ENCODE peak calls at places on chromosomes 3 and 15, in six cellular contexts. F, Y, J, U, E and S are unnamed samples.

GRCh38 chr3:123335007-123335670 is 113.8 kb downstream of the ADCY5 start:
- DNase-seq in Y (no peak), J (no peak), U (no peak), E (no peak), F (no peak), S (no peak)

GRCh38 chr3:3817870-3818269 is 18.6 kb downstream of the LRRN1 start:
- DNase-seq in F (no peak), J (no peak), U (no peak), E (no peak), Y (no peak), S (no peak)

GRCh38 chr15:73628976-73629854 is 4.0 kb downstream of the NPTN start:
- DNase-seq in J (no peak), U (no peak), E (no peak), Y (no peak), F (peak; percentile 74), S (no peak)

GRCh38 chr3:14289590-14290453 is 111.2 kb downstream of the LSM3 start:
- DNase-seq in E (no peak), U (no peak), F (peak; percentile 59), J (peak; percentile 70), Y (no peak), S (no peak)

GRCh38 chr3:99774467-99774866 is 43.2 kb upstream of the CMSS1 start:
- DNase-seq in U (no peak), E (no peak), J (no peak), F (no peak), Y (no peak), S (no peak)

GRCh38 chr3:107065094-107065861 is 312.0 kb upstream of the CCDC54 start:
- DNase-seq in E (no peak), Y (peak; percentile 19), F (no peak), J (no peak), U (no peak), S (no peak)

GRCh38 chr3:38755130-38755529 is 60.9 kb downstream of the SCN10A start:
- DNase-seq in J (no peak), E (no peak), Y (no peak), F (no peak), U (no peak), S (no peak)

GRCh38 chr15:45399381-45400212 is 21.3 kb upstream of the GATM start:
- DNase-seq in Y (no peak), U (no peak), F (peak; percentile 65), J (no peak), E (no peak), S (no peak)

GRCh38 chr3:93994056-93994455 is 14.1 kb downstream of the ARL13B start:
- DNase-seq in Y (no peak), F (no peak), J (no peak), E (no peak), U (no peak), S (no peak)

GRCh38 chr3:110533089-110533488 is 538.5 kb upstream of the NECTIN3 start:
- DNase-seq in J (no peak), E (no peak), U (no peak), F (peak; percentile 2), Y (no peak), S (no peak)

GRCh38 chr15:66836476-66837030 is 134.5 kb downstream of the SMAD6 start:
- DNase-seq in U (no peak), E (peak; percentile 6), J (peak; percentile 10), F (no peak), Y (no peak), S (no peak)

GRCh38 chr3:190265126-190265525 is 57.1 kb downstream of the CLDN1 start:
- DNase-seq in E (no peak), J (no peak), Y (no peak), U (no peak), F (no peak), S (no peak)

GRCh38 chr3:142104763-142105162 is 44.6 kb downstream of the TFDP2 start:
- DNase-seq in J (no peak), Y (no peak), U (no peak), F (no peak), E (no peak), S (no peak)

GRCh38 chr15:43483306-43484128 is 9.4 kb downstream of the TP53BP1 start:
- DNase-seq in J (no peak), F (no peak), U (no peak), Y (no peak), E (no peak), S (no peak)

GRCh38 chr3:149384911-149385321 is 7.5 kb upstream of the TM4SF1 start:
- DNase-seq in E (no peak), F (peak; percentile 78), Y (no peak), J (no peak), U (no peak), S (no peak)

GRCh38 chr3:171186383-171186782 is 159.9 kb upstream of the SLC2A2 start:
- DNase-seq in U (no peak), F (no peak), Y (no peak), J (no peak), E (no peak), S (no peak)

GRCh38 chr3:189076459-189076858 is 95.3 kb upstream of the TPRG1 start:
- DNase-seq in F (no peak), U (no peak), Y (no peak), J (no peak), E (no peak), S (no peak)

GRCh38 chr3:98583766-98584165 is 9.6 kb downstream of the CPOX start:
- DNase-seq in E (no peak), Y (no peak), F (no peak), U (no peak), J (no peak), S (no peak)

GRCh38 chr3:57691411-57692133 is 1.3 kb downstream of the DENND6A start:
- DNase-seq in Y (no peak), E (peak; percentile 47), F (no peak), U (no peak), J (no peak), S (no peak)

GRCh38 chr15:27868828-27869404 is 230.2 kb downstream of the OCA2 start:
- DNase-seq in J (no peak), U (no peak), Y (no peak), F (no peak), E (no peak), S (no peak)

GRCh38 chr3:189513281-189514151 is 117.7 kb upstream of the TP63 start:
- DNase-seq in E (no peak), F (no peak), U (no peak), J (peak; percentile 66), Y (no peak), S (no peak)

DNA sequence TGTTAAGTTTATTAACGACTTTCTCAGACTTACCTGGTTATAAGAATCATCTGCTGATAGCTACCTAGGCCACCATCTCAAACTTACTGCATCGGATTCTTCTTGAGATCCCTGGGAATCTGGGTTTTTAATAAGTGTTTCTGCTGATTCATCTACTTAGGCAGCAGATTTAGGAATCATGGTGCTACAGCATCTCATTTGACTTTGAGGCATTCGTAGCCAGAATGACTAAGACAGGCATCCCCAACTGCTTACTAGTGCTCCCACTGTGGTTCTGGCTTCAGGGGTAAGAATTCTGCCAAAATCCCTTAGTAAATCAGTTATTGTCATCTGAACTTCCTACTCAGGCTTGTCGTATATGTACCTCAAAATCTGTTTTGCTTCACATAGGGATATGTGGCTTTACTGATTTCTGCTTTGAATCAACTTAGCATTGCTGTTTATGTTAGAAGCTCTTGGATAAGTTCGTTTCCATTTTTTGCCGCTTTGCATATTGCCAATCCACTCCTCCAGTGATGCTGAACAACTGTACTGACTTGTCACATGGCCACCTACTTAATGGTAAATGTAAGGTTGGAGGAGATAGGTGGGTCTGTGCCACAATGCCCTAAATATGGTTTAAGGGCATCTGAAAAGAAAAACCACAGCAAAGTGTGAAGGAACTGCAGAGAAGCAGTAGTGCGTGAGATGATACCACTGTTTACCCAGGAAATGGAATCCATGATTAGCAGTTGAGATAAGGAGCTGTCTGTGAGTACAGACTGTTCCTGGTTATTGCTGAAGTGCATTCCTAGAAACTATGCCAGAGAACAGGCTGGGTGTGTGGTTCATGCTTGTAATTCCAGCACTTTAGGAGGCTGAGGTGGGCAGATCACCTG is 60.3 kb downstream of the MAP6D1 start:
- DNase-seq in E (no peak), Y (no peak), F (no peak), U (no peak), J (no peak), S (no peak)
- TF ChIP-seq POLR2A in E (no peak), Y (no peak), F (no peak), U (no peak), J (no peak), S (no peak)

DNA sequence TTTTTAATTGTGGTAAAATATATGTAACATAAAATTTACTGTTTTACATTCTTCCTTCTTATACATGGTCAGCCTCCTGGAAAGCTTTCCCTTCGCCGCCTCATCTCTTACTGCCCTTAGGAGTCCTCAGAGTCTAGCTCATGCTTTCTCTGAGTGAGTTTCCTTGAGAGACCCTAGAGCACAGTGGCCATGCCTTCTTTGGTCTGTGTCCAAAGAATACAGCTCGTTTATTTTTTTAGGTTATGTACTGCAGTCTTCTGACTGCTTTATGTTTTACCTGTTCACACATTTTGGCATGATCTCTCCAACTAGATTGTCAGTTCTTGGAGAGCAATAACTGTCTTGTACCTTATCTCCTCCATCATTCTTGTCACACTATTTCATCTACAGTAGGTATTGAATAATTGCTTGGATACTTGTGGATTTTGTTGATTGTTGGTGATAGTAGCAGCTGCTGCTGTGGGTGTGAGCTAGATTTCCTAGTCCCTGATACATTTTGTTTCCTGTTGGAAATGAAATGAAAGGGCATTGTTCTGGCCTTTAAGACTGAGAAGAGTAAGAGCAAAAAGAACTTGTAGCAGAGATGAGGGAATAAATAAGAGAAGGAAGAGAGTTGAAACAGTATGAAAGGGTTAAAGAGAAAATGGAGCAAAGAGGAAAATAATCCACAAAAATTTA is 10.9 kb downstream of the ARIH2 start:
- DNase-seq in E (no peak), F (no peak), J (no peak), U (no peak), Y (no peak), S (no peak)
- H3K4me3 ChIP-seq in E (no peak overlapping the region), F (no peak overlapping the region), J (no peak overlapping the region), U (no peak overlapping the region), Y (no peak overlapping the region), S (no peak overlapping the region)

DNA sequence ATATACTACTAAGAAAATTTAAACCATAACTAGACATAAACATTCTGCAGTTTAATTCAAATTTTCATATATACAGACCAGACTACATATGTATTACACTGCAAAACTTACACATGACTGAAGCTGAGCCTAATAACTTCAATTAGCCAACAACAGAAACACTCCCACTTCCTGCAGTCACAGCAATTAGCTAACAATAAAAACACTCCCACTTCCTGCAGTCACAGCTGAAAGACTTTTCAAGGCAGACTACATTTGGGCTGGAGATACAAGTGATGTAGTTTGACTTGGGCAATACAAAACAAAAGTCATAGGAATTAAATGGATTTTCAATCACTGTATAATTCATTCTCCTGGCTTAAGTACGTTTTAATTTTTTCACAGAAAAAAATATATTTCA is 10.3 kb downstream of the TM2D3 start:
- DNase-seq in U (no peak), F (no peak), E (no peak), Y (no peak), J (no peak), S (no peak)
- TF ChIP-seq POLR2A in U (no peak), F (no peak), E (no peak), Y (no peak), J (no peak), S (no peak)

GRCh38 chr3:193592841-193593665 is at the start of gene OPA1:
- DNase-seq in U (peak; percentile 97), J (peak; percentile 97), Y (peak; percentile 92), F (peak; percentile 98), E (peak; percentile 97), S (peak; percentile 95)

GRCh38 chr3:193593666-193594025 is 638 bp downstream of the OPA1 start:
- DNase-seq in E (no peak), F (peak; percentile 7), Y (no peak), U (no peak), J (no peak), S (no peak)

GRCh38 chr3:193598202-193598601 is 5.2 kb downstream of the OPA1 start:
- DNase-seq in Y (no peak), F (no peak), E (no peak), J (no peak), U (no peak), S (no peak)

GRCh38 chr3:193595939-193596487 is 3.0 kb downstream of the OPA1 start:
- DNase-seq in F (no peak), J (no peak), Y (no peak), E (no peak), U (no peak), S (no peak)

GRCh38 chr3:193594946-193595689 is 2.1 kb downstream of the OPA1 start:
- DNase-seq in E (no peak), F (no peak), Y (no peak), J (no peak), U (no peak), S (no peak)
- H3K4me3 ChIP-seq in E (no peak overlapping the region), F (peak overlapping the region; percentile 92), Y (no peak overlapping the region), J (no peak overlapping the region), U (peak overlapping the region; percentile 87), S (no peak overlapping the region)